ENCODE peak calls at places on chromosomes 6 and 20, in four cellular contexts. P, G, L and A are unnamed samples.

GRCh38 chr6:119428647-119429046 is 79.1 kb upstream of the MAN1A1 start:
- DNase-seq in G (no peak), P (no peak), L (no peak), A (no peak)

GRCh38 chr20:49747707-49748524 is 34.2 kb upstream of the B4GALT5 start:
- DNase-seq in P (no peak), L (peak; percentile 93), G (peak; percentile 53), A (no peak)

GRCh38 chr6:150531957-150532356 is 67.7 kb upstream of the PLEKHG1 start:
- DNase-seq in L (no peak), G (no peak), P (no peak), A (no peak)

GRCh38 chr6:139060332-139060731 is 31.8 kb downstream of the ABRACL start:
- DNase-seq in L (no peak), G (peak; percentile 86), P (peak; percentile 55), A (peak; percentile 12)

GRCh38 chr20:1327241-1327653 is 1.7 kb downstream of the SDCBP2 start:
- DNase-seq in G (peak; percentile 71), L (no peak), P (peak; percentile 53), A (no peak)

GRCh38 chr6:56226946-56227879 is 20.2 kb downstream of the COL21A1 start:
- DNase-seq in P (no peak), G (peak; percentile 93), L (no peak), A (no peak)

GRCh38 chr6:84072452-84072997 is 39.0 kb downstream of the MRAP2 start:
- DNase-seq in P (peak; percentile 31), G (no peak), L (no peak), A (no peak)

GRCh38 chr6:39859025-39859424 is 66.8 kb downstream of the DAAM2 start:
- DNase-seq in L (no peak), G (no peak), P (no peak), A (no peak)

GRCh38 chr6:17907467-17908229 is 79.8 kb downstream of the KIF13A start:
- DNase-seq in G (peak; percentile 99), L (peak; percentile 46), P (peak; percentile 100), A (peak; percentile 87)

GRCh38 chr20:45061244-45061643 is 39.7 kb downstream of the KCNS1 start:
- DNase-seq in L (no peak), P (peak; percentile 97), G (peak; percentile 90), A (peak; percentile 98)

GRCh38 chr6:138785092-138785491 is 10.8 kb upstream of the ECT2L start:
- DNase-seq in P (no peak), G (no peak), L (no peak), A (no peak)

GRCh38 chr6:125213936-125214335 is 60.4 kb downstream of the TPD52L1 start:
- DNase-seq in L (no peak), G (no peak), P (no peak), A (no peak)

GRCh38 chr20:9270831-9271230 is 201.9 kb downstream of the PLCB4 start:
- DNase-seq in G (peak; percentile 91), P (peak; percentile 10), L (no peak), A (no peak)

GRCh38 chr6:121499666-121500065 is 64.2 kb downstream of the GJA1 start:
- DNase-seq in G (no peak), L (no peak), P (no peak), A (no peak)

GRCh38 chr20:43681991-43682410 is 15.1 kb downstream of the MYBL2 start:
- DNase-seq in P (no peak), L (no peak), G (no peak), A (no peak)

GRCh38 chr20:50870572-50871161 is 60.6 kb downstream of the ADNP start:
- DNase-seq in L (no peak), G (peak; percentile 32), P (no peak), A (no peak)

GRCh38 chr20:59584278-59584925 is 19.9 kb upstream of the PHACTR3 start:
- DNase-seq in P (no peak), G (no peak), L (no peak), A (no peak)
- TF ChIP-seq CTCF in P (no peak), G (no peak), L (no peak), A (no peak)

DNA sequence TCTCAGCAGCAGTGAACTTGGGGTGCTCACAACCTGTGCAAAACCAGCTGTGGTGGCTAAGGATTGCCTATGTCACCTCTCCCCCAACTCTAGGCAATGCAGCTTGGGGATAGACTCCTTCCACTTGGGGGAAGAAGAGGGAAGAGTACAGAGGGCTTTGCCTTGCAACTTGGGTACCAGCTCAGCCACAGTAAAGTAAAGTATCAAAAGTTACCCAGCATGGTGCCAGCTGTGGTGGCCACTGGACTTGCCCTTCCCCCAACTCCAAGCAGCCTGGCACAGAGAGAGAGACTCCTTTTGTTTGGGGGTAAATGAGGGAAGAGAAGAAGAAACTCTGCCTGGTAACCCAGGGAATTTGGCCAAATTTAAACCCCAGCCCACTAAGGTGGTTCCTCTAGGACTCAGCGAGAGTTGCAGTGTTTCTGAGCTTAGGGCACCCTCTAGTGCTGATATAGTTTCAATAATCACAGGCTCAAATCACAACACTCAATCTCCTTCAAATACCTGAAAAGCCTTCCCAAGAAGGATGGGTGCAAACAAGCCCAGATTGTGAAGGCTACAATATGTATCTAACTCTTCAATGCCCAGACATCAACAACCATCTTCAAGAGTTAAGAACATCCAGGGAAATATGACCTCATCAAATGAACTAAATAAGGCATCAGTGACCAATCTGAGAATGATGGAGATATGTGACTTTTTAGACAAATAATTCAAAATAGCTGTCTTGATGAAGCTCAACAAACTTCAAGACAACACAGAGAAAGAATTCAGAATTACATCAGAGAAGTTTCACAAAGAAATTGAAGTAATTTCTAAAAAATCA is 7.6 kb upstream of the DEFB129 start:
- DNase-seq in G (peak; percentile 22), L (no peak), P (peak; percentile 44), A (peak; percentile 56)
- TF ChIP-seq CTCF in G (peak; percentile 28), L (peak; percentile 55), P (peak; percentile 60), A (peak; percentile 61)

GRCh38 chr20:3698511-3699436 is 13.6 kb downstream of the SIGLEC1 start:
- DNase-seq in L (no peak), G (no peak), P (no peak), A (no peak)

GRCh38 chr20:3696745-3697587 is 15.2 kb upstream of the ADAM33 start:
- DNase-seq in L (no peak), G (no peak), P (no peak), A (no peak)

GRCh38 chr20:3697588-3698235 is 14.7 kb downstream of the SIGLEC1 start:
- DNase-seq in P (no peak), L (no peak), G (no peak), A (no peak)

GRCh38 chr20:3694864-3695263 is 13.1 kb upstream of the ADAM33 start:
- DNase-seq in L (no peak), P (no peak), G (no peak), A (no peak)

DNA sequence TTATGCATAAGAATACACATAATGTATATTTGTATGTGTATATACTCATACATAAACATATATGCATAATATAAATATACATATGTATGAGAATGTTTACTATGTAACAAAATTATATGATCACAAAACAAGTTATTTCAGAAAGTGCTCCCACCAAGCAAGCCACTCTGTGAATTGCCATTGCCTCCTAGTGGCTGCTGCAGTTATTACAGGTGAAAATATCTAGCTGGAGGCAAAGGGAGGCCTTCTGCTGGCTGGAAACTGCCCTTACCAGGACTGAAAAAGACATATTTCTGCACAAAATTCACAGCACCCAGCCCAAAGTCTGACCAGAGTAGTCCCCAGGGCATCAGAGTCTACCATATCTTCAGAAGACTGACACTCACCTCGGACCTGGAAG is 14.4 kb upstream of the ADAM33 start:
- DNase-seq in P (no peak), G (peak; percentile 25), L (no peak), A (no peak)
- TF ChIP-seq CTCF in P (peak; percentile 30), G (peak; percentile 67), L (peak; percentile 28), A (peak; percentile 36)

GRCh38 chr6:110712238-110712637 is 103.0 kb downstream of the CDK19 start:
- DNase-seq in L (no peak), G (no peak), P (no peak), A (no peak)

GRCh38 chr6:110708295-110708965 is 106.8 kb downstream of the CDK19 start:
- DNase-seq in P (no peak), L (no peak), G (peak; percentile 68), A (no peak)

GRCh38 chr6:110714143-110714542 is 101.1 kb downstream of the CDK19 start:
- DNase-seq in P (no peak), L (no peak), G (peak; percentile 82), A (no peak)

GRCh38 chr6:110705543-110705942 is 109.7 kb downstream of the CDK19 start:
- DNase-seq in P (no peak), L (no peak), G (no peak), A (no peak)

DNA sequence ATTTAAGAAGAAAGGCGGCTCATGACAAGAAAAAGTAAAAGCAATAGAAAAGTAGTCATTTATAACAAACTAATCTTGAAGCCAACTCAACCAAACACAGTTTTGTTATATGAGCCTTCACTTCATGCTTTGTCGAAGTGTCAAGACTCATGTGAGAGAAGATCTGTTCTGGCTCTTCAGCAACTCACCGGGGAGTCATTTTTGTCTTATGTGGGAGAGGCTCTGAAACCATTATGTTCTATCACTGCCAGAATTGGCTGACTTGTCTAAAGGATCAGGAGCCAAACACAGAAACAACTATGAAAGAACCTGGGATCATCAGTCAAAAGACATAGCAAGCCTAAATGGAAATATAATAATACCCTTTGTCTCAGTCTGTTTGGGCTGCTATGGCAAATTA is 105.2 kb downstream of the CDK19 start:
- DNase-seq in L (no peak), G (no peak), P (no peak), A (no peak)
- TF ChIP-seq CTCF in L (no peak), G (no peak), P (no peak), A (no peak)

DNA sequence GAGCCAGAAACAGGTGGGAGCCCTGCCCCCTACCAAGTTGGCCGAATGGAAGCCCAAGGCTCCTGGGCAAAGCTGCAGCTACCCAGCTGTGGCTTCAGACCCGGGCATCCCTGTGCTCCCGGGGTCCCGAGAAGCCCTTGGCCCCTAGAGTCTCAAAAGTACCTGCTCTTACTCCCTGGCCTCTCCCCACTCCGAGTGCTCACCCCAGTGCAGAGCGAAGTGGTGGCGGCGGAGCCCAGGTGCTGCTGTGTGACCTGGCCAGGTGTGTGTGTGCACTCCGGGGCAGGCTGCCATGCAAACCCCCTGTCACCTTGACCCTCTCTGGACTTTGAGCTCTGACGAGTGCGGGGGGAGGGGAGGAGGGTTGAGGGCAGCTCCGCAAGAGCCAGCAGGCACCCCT is 493.8 kb upstream of the MANEA start:
- DNase-seq in P (no peak), L (no peak), G (no peak), A (no peak)
- TF ChIP-seq CTCF in P (no peak), L (no peak), G (no peak), A (no peak)

DNA sequence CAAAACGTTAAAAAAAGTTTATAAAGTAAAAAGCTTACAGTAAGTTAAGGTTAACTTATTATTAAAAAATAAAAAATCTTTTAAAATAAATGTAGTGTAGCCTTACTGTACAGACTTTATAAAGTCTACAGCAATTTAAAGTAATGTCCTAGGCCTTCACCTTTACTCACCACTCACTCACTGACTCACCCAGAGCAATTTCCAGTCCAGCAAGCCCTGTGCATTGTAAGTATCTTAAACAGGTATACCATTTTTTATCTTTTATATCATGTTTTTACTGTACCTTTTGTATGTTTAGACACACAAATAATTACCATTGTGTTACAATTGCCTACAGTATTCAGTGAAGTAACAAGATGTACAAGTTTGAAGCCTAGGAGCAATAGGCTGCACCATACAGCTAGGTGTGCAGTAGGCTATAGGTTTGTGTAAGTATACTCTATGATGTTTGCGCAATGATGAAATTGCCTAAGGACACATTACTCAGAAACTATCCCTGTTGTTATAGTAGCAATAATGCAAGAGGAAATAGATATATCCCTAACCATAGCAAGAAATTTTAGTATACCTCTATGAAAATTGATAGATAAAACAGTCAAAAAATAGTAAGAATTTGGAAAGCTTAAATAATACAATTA is 39.5 kb downstream of the FBXO5 start:
- DNase-seq in G (no peak), P (peak; percentile 95), L (no peak), A (peak; percentile 25)
- TF ChIP-seq CTCF in G (no peak), P (no peak), L (no peak), A (no peak)

GRCh38 chr6:62707156-62707555 is 421.1 kb upstream of the KHDRBS2 start:
- DNase-seq in G (no peak), L (no peak), P (no peak), A (no peak)
- TF ChIP-seq CTCF in G (no peak), L (no peak), P (no peak), A (no peak)